ENCODE peak calls at places on chromosome 18, in ten cellular contexts. M is CD14-positive monocyte, T is kidney epithelial cell, L is T-helper 2 cell, Y is left cardiac atrium, G is lung microvascular endothelial cell, H is iris pigment epithelial cell, N is skeletal muscle cell, A is T follicular helper cell, X is cardiac fibroblast. J is an unnamed sample.
A peak's percentile ranks its signal among the peaks of the same experiment; 100 is the strongest.

GRCh38 chr18:48475635-48476549 is 62.9 kb upstream of the CTIF start:
- DNase-seq in L (no peak), M (no peak), T (no peak), A (peak; percentile 5), Y (peak; percentile 36), N (peak; percentile 40), G (peak; percentile 78), H (peak; percentile 81), X (peak; percentile 89), J (no peak)

GRCh38 chr18:38552729-38553411 is 987.3 kb upstream of the CELF4 start:
- DNase-seq in Y (no peak), T (no peak), L (no peak), A (no peak), H (no peak), M (no peak), X (no peak), N (no peak), G (no peak), J (no peak)

GRCh38 chr18:12397254-12397653 is 10.5 kb upstream of the PRELID3A start:
- DNase-seq in T (no peak), Y (no peak), A (no peak), M (no peak), N (no peak), X (no peak), H (no peak), G (no peak), L (no peak), J (no peak)

GRCh38 chr18:323253-323622 is 55.4 kb upstream of the THOC1 start:
- DNase-seq in X (peak; percentile 49), A (no peak), M (peak; percentile 56), N (no peak), H (peak; percentile 71), Y (no peak), G (peak; percentile 76), L (no peak), T (no peak), J (no peak)

GRCh38 chr18:63366270-63366990 is 576 bp downstream of the KDSR start:
- DNase-seq in T (peak; percentile 37), Y (peak; percentile 62), G (peak; percentile 79), X (peak; percentile 75), N (peak; percentile 23), M (peak; percentile 53), L (peak; percentile 40), H (peak; percentile 68), A (peak; percentile 61), J (peak; percentile 58)

GRCh38 chr18:2263303-2263702 is 308.0 kb downstream of the METTL4 start:
- DNase-seq in H (no peak), A (no peak), M (no peak), G (no peak), T (no peak), N (no peak), L (no peak), X (no peak), Y (no peak), J (no peak)

GRCh38 chr18:13387856-13388548 is 169.4 kb downstream of the LDLRAD4 start:
- DNase-seq in M (no peak), L (no peak), A (no peak), Y (no peak), X (no peak), G (peak; percentile 19), N (no peak), T (no peak), H (peak; percentile 46), J (no peak)

GRCh38 chr18:6056171-6056932 is 161.0 kb upstream of the TMEM200C start:
- DNase-seq in N (peak; percentile 31), H (peak; percentile 74), T (no peak), M (no peak), X (peak; percentile 71), A (no peak), L (no peak), Y (no peak), G (peak; percentile 84), J (no peak)

GRCh38 chr18:59921384-59921891 is 21.6 kb downstream of the PMAIP1 start:
- DNase-seq in L (no peak), T (no peak), G (no peak), N (no peak), H (no peak), X (no peak), Y (no peak), A (no peak), M (peak; percentile 60), J (no peak)

GRCh38 chr18:2303517-2304238 is 267.6 kb downstream of the METTL4 start:
- DNase-seq in Y (no peak), N (peak; percentile 9), G (peak; percentile 55), L (no peak), M (no peak), T (peak; percentile 26), H (peak; percentile 59), A (no peak), X (peak; percentile 41), J (no peak)

GRCh38 chr18:33264566-33264965 is 176.0 kb downstream of the CCDC178 start:
- DNase-seq in X (no peak), G (no peak), H (peak; percentile 0), M (no peak), N (no peak), A (no peak), Y (no peak), L (no peak), T (peak; percentile 9), J (no peak)

GRCh38 chr18:8745355-8746014 is 40.1 kb downstream of the MTCL1 start:
- DNase-seq in L (no peak), H (no peak), Y (no peak), M (no peak), N (peak; percentile 37), X (no peak), T (no peak), A (no peak), G (no peak), J (no peak)

GRCh38 chr18:10274327-10274726 is 180.1 kb upstream of the APCDD1 start:
- DNase-seq in Y (no peak), H (no peak), T (no peak), A (no peak), L (no peak), M (no peak), N (no peak), X (peak; percentile 26), G (no peak), J (no peak)

GRCh38 chr18:10739152-10739551 is 213.3 kb downstream of the NAPG start:
- DNase-seq in H (peak; percentile 13), T (no peak), Y (no peak), A (no peak), G (no peak), X (no peak), L (no peak), M (no peak), N (no peak), J (no peak)

GRCh38 chr18:73646196-73646595 is 501.4 kb downstream of the FBXO15 start:
- DNase-seq in H (no peak), L (no peak), Y (no peak), A (no peak), T (no peak), N (no peak), X (peak; percentile 29), G (peak; percentile 44), M (no peak), J (no peak)

GRCh38 chr18:35178260-35178659 is 62.6 kb upstream of the ZNF397 start:
- DNase-seq in G (no peak), L (no peak), Y (no peak), M (peak; percentile 47), A (no peak), H (peak; percentile 58), T (peak; percentile 32), X (peak; percentile 58), N (peak; percentile 12), J (peak; percentile 20)

GRCh38 chr18:78738076-78738690 is 241.4 kb upstream of the SALL3 start:
- DNase-seq in T (no peak), N (no peak), Y (no peak), H (no peak), X (no peak), M (no peak), G (no peak), A (no peak), L (no peak), J (no peak)

GRCh38 chr18:44041553-44042418 is 638.9 kb upstream of the SETBP1 start:
- DNase-seq in X (no peak), M (no peak), L (no peak), T (no peak), N (no peak), A (no peak), Y (no peak), H (no peak), G (no peak), J (no peak)

GRCh38 chr18:46224181-46224775 is 120.1 kb downstream of the HAUS1 start:
- DNase-seq in A (no peak), H (peak; percentile 15), M (no peak), L (no peak), N (no peak), T (no peak), Y (no peak), G (peak; percentile 58), X (no peak), J (peak; percentile 15)

GRCh38 chr18:42155024-42155423 is 200.0 kb downstream of the PIK3C3 start:
- DNase-seq in M (no peak), H (no peak), N (no peak), G (no peak), T (no peak), L (no peak), X (no peak), Y (no peak), A (no peak), J (no peak)

GRCh38 chr18:45663646-45664045 is 48.4 kb downstream of the SLC14A2 start:
- DNase-seq in Y (no peak), N (no peak), T (no peak), G (no peak), M (no peak), H (no peak), L (no peak), X (no peak), A (no peak), J (no peak)

J was measured in T-helper 1 cell.